ENCODE peak calls at places on chromosomes 7 and 10, in five cellular contexts. C, M, F, Z and U are unnamed samples.

GRCh38 chr7:19560111-19560883 is 148.5 kb downstream of the POLR1F start:
- DNase-seq in C (no peak), M (no peak), F (no peak), Z (peak), U (no peak)

GRCh38 chr7:43141091-43141490 is 28.6 kb downstream of the HECW1 start:
- DNase-seq in C (no peak), M (no peak), F (no peak), Z (no peak), U (no peak)

GRCh38 chr10:71004676-71005075 is 116.3 kb upstream of the PCBD1 start:
- DNase-seq in C (no peak), M (no peak), F (no peak), Z (no peak), U (no peak)

GRCh38 chr7:39488467-39489393 is 77.5 kb upstream of the YAE1 start:
- DNase-seq in C (no peak), M (no peak), F (no peak), Z (no peak), U (no peak)

GRCh38 chr7:26329520-26330269 is 38.0 kb downstream of the SNX10 start:
- DNase-seq in C (no peak), M (no peak), F (no peak), Z (no peak), U (no peak)

GRCh38 chr10:117107280-117107679 is 30.8 kb downstream of the VAX1 start:
- DNase-seq in C (no peak), M (no peak), F (no peak), Z (no peak), U (no peak)

GRCh38 chr7:44439933-44440332 is 50.5 kb downstream of the NUDCD3 start:
- DNase-seq in C (no peak), M (no peak), F (no peak), Z (no peak), U (no peak)

GRCh38 chr10:11891776-11892486 is 68.8 kb downstream of the PROSER2 start:
- DNase-seq in C (no peak), M (no peak), F (no peak), Z (no peak), U (no peak)

GRCh38 chr10:60388709-60389241 is 900 bp downstream of the ANK3 start:
- DNase-seq in C (no peak), M (no peak), F (no peak), Z (no peak), U (no peak)

GRCh38 chr7:127632276-127632910 is 14.5 kb upstream of the PAX4 start:
- DNase-seq in C (no peak), M (no peak), F (no peak), Z (peak), U (no peak)

GRCh38 chr7:69910150-69910549 is 311.9 kb downstream of the AUTS2 start:
- DNase-seq in C (no peak), M (no peak), F (no peak), Z (no peak), U (no peak)

GRCh38 chr7:92835140-92835850 is 1.1 kb downstream of the CDK6 start:
- DNase-seq in C (peak), M (peak), F (peak), Z (peak), U (peak)

GRCh38 chr10:102120987-102121738 is 995 bp upstream of the LDB1 start:
- DNase-seq in C (peak), M (peak), F (no peak), Z (peak), U (peak)

GRCh38 chr7:27546610-27547009 is 116.1 kb downstream of the HIBADH start:
- DNase-seq in C (no peak), M (no peak), F (no peak), Z (no peak), U (no peak)

GRCh38 chr10:37434091-37434490 is 308.7 kb downstream of the ANKRD30A start:
- DNase-seq in C (no peak), M (no peak), F (no peak), Z (peak), U (no peak)